ENCODE peak calls at places on chromosomes 2 and 18, in six cellular contexts. One of them, this sample, is unnamed.

GRCh38 chr2:223674998-223675609 is 72.9 kb upstream of the SCG2 start:
- DNase-seq in dorsolateral prefrontal cortex: no peak
- DNase-seq in right atrium auricular region: no peak
- DNase-seq in fibroblast of pulmonary artery: peak
- DNase-seq in endothelial cell: peak
- DNase-seq in AG04449: no peak
- DNase-seq in this sample: no peak

GRCh38 chr2:234251326-234252271 is 201.1 kb downstream of the SPP2 start:
- DNase-seq in dorsolateral prefrontal cortex: no peak
- DNase-seq in right atrium auricular region: no peak
- DNase-seq in fibroblast of pulmonary artery: peak
- DNase-seq in AG04449: peak
- DNase-seq in endothelial cell: no peak
- DNase-seq in this sample: no peak

GRCh38 chr2:235212501-235212900 is 260.7 kb downstream of the SH3BP4 start:
- DNase-seq in dorsolateral prefrontal cortex: no peak
- DNase-seq in endothelial cell: no peak
- DNase-seq in AG04449: no peak
- DNase-seq in fibroblast of pulmonary artery: no peak
- DNase-seq in right atrium auricular region: no peak
- DNase-seq in this sample: no peak

GRCh38 chr2:172693529-172694185 is 42.0 kb upstream of the RAPGEF4 start:
- DNase-seq in dorsolateral prefrontal cortex: no peak
- DNase-seq in AG04449: no peak
- DNase-seq in endothelial cell: no peak
- DNase-seq in fibroblast of pulmonary artery: peak
- DNase-seq in right atrium auricular region: no peak
- DNase-seq in this sample: no peak

GRCh38 chr2:98849113-98849512 is 86.9 kb downstream of the CRACDL start:
- DNase-seq in dorsolateral prefrontal cortex: no peak
- DNase-seq in endothelial cell: no peak
- DNase-seq in fibroblast of pulmonary artery: no peak
- DNase-seq in AG04449: no peak
- DNase-seq in right atrium auricular region: no peak
- DNase-seq in this sample: no peak

GRCh38 chr2:82790277-82791021 is 1668.6 kb downstream of the SUCLG1 start:
- DNase-seq in endothelial cell: no peak
- DNase-seq in dorsolateral prefrontal cortex: no peak
- DNase-seq in fibroblast of pulmonary artery: peak
- DNase-seq in AG04449: peak
- DNase-seq in right atrium auricular region: no peak
- DNase-seq in this sample: no peak

GRCh38 chr2:32732135-32732534 is 104.3 kb downstream of the TTC27 start:
- DNase-seq in dorsolateral prefrontal cortex: no peak
- DNase-seq in AG04449: no peak
- DNase-seq in right atrium auricular region: no peak
- DNase-seq in endothelial cell: no peak
- DNase-seq in fibroblast of pulmonary artery: no peak
- DNase-seq in this sample: no peak

GRCh38 chr2:25838152-25838756 is 40.0 kb downstream of the ASXL2 start:
- DNase-seq in right atrium auricular region: no peak
- DNase-seq in AG04449: no peak
- DNase-seq in endothelial cell: no peak
- DNase-seq in dorsolateral prefrontal cortex: no peak
- DNase-seq in fibroblast of pulmonary artery: no peak
- DNase-seq in this sample: no peak

GRCh38 chr2:30705711-30706533 is 101.3 kb downstream of the CAPN13 start:
- DNase-seq in dorsolateral prefrontal cortex: no peak
- DNase-seq in right atrium auricular region: no peak
- DNase-seq in AG04449: no peak
- DNase-seq in endothelial cell: no peak
- DNase-seq in fibroblast of pulmonary artery: no peak
- DNase-seq in this sample: no peak

GRCh38 chr2:151840216-151840691 is 12.0 kb upstream of the ARL5A start:
- DNase-seq in right atrium auricular region: no peak
- DNase-seq in endothelial cell: no peak
- DNase-seq in dorsolateral prefrontal cortex: no peak
- DNase-seq in fibroblast of pulmonary artery: no peak
- DNase-seq in AG04449: no peak
- DNase-seq in this sample: peak

GRCh38 chr2:2018713-2019410 is 274.5 kb upstream of the PXDN start:
- DNase-seq in fibroblast of pulmonary artery: no peak
- DNase-seq in dorsolateral prefrontal cortex: no peak
- DNase-seq in right atrium auricular region: peak
- DNase-seq in AG04449: no peak
- DNase-seq in endothelial cell: no peak
- DNase-seq in this sample: no peak

GRCh38 chr2:101106453-101107181 is 44.6 kb downstream of the TBC1D8 start:
- DNase-seq in right atrium auricular region: no peak
- DNase-seq in fibroblast of pulmonary artery: no peak
- DNase-seq in dorsolateral prefrontal cortex: no peak
- DNase-seq in endothelial cell: no peak
- DNase-seq in AG04449: no peak
- DNase-seq in this sample: no peak

GRCh38 chr2:111028720-111029119 is 92.0 kb upstream of the BCL2L11 start:
- DNase-seq in dorsolateral prefrontal cortex: no peak
- DNase-seq in AG04449: no peak
- DNase-seq in endothelial cell: no peak
- DNase-seq in fibroblast of pulmonary artery: peak
- DNase-seq in right atrium auricular region: peak
- DNase-seq in this sample: no peak

GRCh38 chr2:3025984-3026383 is 351.6 kb downstream of the EIPR1 start:
- DNase-seq in endothelial cell: no peak
- DNase-seq in fibroblast of pulmonary artery: no peak
- DNase-seq in AG04449: no peak
- DNase-seq in right atrium auricular region: no peak
- DNase-seq in dorsolateral prefrontal cortex: no peak
- DNase-seq in this sample: no peak

GRCh38 chr2:38728694-38729093 is 22.5 kb downstream of the SRSF7 start:
- DNase-seq in AG04449: no peak
- DNase-seq in right atrium auricular region: no peak
- DNase-seq in fibroblast of pulmonary artery: no peak
- DNase-seq in dorsolateral prefrontal cortex: no peak
- DNase-seq in endothelial cell: no peak
- DNase-seq in this sample: no peak

GRCh38 chr18:24995056-24995455 is 356.9 kb downstream of the ZNF521 start:
- DNase-seq in dorsolateral prefrontal cortex: no peak
- DNase-seq in right atrium auricular region: no peak
- DNase-seq in endothelial cell: no peak
- DNase-seq in AG04449: no peak
- DNase-seq in fibroblast of pulmonary artery: no peak
- DNase-seq in this sample: no peak

GRCh38 chr2:209426432-209426831 is 2.6 kb downstream of the MAP2 start:
- DNase-seq in endothelial cell: no peak
- DNase-seq in dorsolateral prefrontal cortex: no peak
- DNase-seq in fibroblast of pulmonary artery: peak
- DNase-seq in right atrium auricular region: no peak
- DNase-seq in AG04449: no peak
- DNase-seq in this sample: no peak

GRCh38 chr2:56680971-56681631 is 497.3 kb downstream of the CCDC85A start:
- DNase-seq in AG04449: no peak
- DNase-seq in dorsolateral prefrontal cortex: no peak
- DNase-seq in fibroblast of pulmonary artery: peak
- DNase-seq in right atrium auricular region: no peak
- DNase-seq in endothelial cell: no peak
- DNase-seq in this sample: no peak

GRCh38 chr2:35548171-35548570 is 807.4 kb upstream of the CRIM1 start:
- DNase-seq in right atrium auricular region: no peak
- DNase-seq in dorsolateral prefrontal cortex: no peak
- DNase-seq in fibroblast of pulmonary artery: peak
- DNase-seq in AG04449: peak
- DNase-seq in endothelial cell: no peak
- DNase-seq in this sample: no peak

GRCh38 chr2:70921839-70922590 is 13.7 kb upstream of the ATP6V1B1 start:
- DNase-seq in right atrium auricular region: no peak
- DNase-seq in AG04449: no peak
- DNase-seq in endothelial cell: no peak
- DNase-seq in dorsolateral prefrontal cortex: no peak
- DNase-seq in fibroblast of pulmonary artery: peak
- DNase-seq in this sample: no peak

GRCh38 chr2:241257419-241258032 is 57.9 kb downstream of the HDLBP start:
- DNase-seq in right atrium auricular region: no peak
- DNase-seq in dorsolateral prefrontal cortex: no peak
- DNase-seq in fibroblast of pulmonary artery: peak
- DNase-seq in endothelial cell: no peak
- DNase-seq in AG04449: no peak
- DNase-seq in this sample: no peak
- TF ChIP-seq CTCF in right atrium auricular region: no peak
- TF ChIP-seq CTCF in dorsolateral prefrontal cortex: no peak
- TF ChIP-seq CTCF in fibroblast of pulmonary artery: peak
- TF ChIP-seq CTCF in endothelial cell: no peak
- TF ChIP-seq CTCF in AG04449: no peak
- TF ChIP-seq CTCF in this sample: no peak

DNA sequence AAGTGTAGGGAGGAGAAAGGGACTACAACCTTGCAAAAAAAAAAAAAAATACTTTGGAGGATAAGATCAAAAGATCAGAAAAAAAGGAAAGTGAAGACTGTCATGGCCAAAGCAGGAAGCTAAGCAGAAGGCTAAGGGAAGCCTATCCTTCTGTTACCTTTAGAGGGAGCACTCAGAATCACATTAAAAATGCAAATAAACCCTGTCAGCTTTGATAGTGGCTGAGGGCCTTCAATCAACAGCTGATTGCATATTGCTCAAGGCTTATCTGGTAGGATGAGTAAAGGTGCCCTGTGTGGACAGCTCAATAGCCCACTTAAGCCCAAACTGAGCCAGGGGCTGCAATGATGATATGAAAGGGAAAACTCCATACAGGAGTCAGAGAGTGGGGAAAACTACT is 1021.2 kb downstream of the LRP1B start:
- DNase-seq in dorsolateral prefrontal cortex: no peak
- DNase-seq in endothelial cell: no peak
- DNase-seq in right atrium auricular region: no peak
- DNase-seq in AG04449: no peak
- DNase-seq in fibroblast of pulmonary artery: peak
- DNase-seq in this sample: no peak
- TF ChIP-seq CTCF in dorsolateral prefrontal cortex: no peak
- TF ChIP-seq CTCF in endothelial cell: no peak
- TF ChIP-seq CTCF in right atrium auricular region: no peak
- TF ChIP-seq CTCF in AG04449: no peak
- TF ChIP-seq CTCF in fibroblast of pulmonary artery: peak
- TF ChIP-seq CTCF in this sample: peak

GRCh38 chr2:62727259-62727867 is 21.9 kb downstream of the EHBP1 start:
- DNase-seq in AG04449: no peak
- DNase-seq in fibroblast of pulmonary artery: no peak
- DNase-seq in endothelial cell: no peak
- DNase-seq in right atrium auricular region: no peak
- DNase-seq in dorsolateral prefrontal cortex: no peak
- DNase-seq in this sample: no peak

GRCh38 chr2:62723253-62723652 is 17.7 kb downstream of the EHBP1 start:
- DNase-seq in right atrium auricular region: no peak
- DNase-seq in endothelial cell: no peak
- DNase-seq in fibroblast of pulmonary artery: no peak
- DNase-seq in AG04449: no peak
- DNase-seq in dorsolateral prefrontal cortex: no peak
- DNase-seq in this sample: no peak

GRCh38 chr2:62724106-62724505 is 18.6 kb downstream of the EHBP1 start:
- DNase-seq in right atrium auricular region: no peak
- DNase-seq in dorsolateral prefrontal cortex: no peak
- DNase-seq in endothelial cell: no peak
- DNase-seq in AG04449: peak
- DNase-seq in fibroblast of pulmonary artery: peak
- DNase-seq in this sample: no peak

GRCh38 chr2:62725712-62726055 is 20.2 kb downstream of the EHBP1 start:
- DNase-seq in fibroblast of pulmonary artery: no peak
- DNase-seq in right atrium auricular region: no peak
- DNase-seq in AG04449: no peak
- DNase-seq in endothelial cell: no peak
- DNase-seq in dorsolateral prefrontal cortex: no peak
- DNase-seq in this sample: no peak

GRCh38 chr2:62724886-62725711 is 19.6 kb downstream of the EHBP1 start:
- DNase-seq in right atrium auricular region: no peak
- DNase-seq in AG04449: no peak
- DNase-seq in dorsolateral prefrontal cortex: peak
- DNase-seq in endothelial cell: peak
- DNase-seq in fibroblast of pulmonary artery: no peak
- DNase-seq in this sample: no peak
- TF ChIP-seq CTCF in right atrium auricular region: no peak
- TF ChIP-seq CTCF in AG04449: no peak
- TF ChIP-seq CTCF in dorsolateral prefrontal cortex: no peak
- TF ChIP-seq CTCF in endothelial cell: peak
- TF ChIP-seq CTCF in fibroblast of pulmonary artery: peak
- TF ChIP-seq CTCF in this sample: peak

GRCh38 chr2:219279151-219279915 is at the start of gene DNAJB2:
- DNase-seq in endothelial cell: peak
- DNase-seq in fibroblast of pulmonary artery: peak
- DNase-seq in AG04449: peak
- DNase-seq in right atrium auricular region: peak
- DNase-seq in dorsolateral prefrontal cortex: peak
- DNase-seq in this sample: peak
- TF ChIP-seq CTCF in endothelial cell: no peak
- TF ChIP-seq CTCF in fibroblast of pulmonary artery: no peak
- TF ChIP-seq CTCF in AG04449: peak
- TF ChIP-seq CTCF in right atrium auricular region: no peak
- TF ChIP-seq CTCF in dorsolateral prefrontal cortex: no peak
- TF ChIP-seq CTCF in this sample: peak

GRCh38 chr2:232228332-232228731 is 150.2 kb upstream of the ALPP start:
- DNase-seq in fibroblast of pulmonary artery: no peak
- DNase-seq in right atrium auricular region: no peak
- DNase-seq in dorsolateral prefrontal cortex: no peak
- DNase-seq in endothelial cell: no peak
- DNase-seq in AG04449: no peak
- DNase-seq in this sample: no peak

GRCh38 chr2:232229917-232230310 is 148.6 kb upstream of the ALPP start:
- DNase-seq in right atrium auricular region: no peak
- DNase-seq in dorsolateral prefrontal cortex: no peak
- DNase-seq in endothelial cell: no peak
- DNase-seq in AG04449: no peak
- DNase-seq in fibroblast of pulmonary artery: peak
- DNase-seq in this sample: no peak

GRCh38 chr2:232229296-232229916 is 149.1 kb upstream of the ALPP start:
- DNase-seq in dorsolateral prefrontal cortex: no peak
- DNase-seq in fibroblast of pulmonary artery: peak
- DNase-seq in AG04449: no peak
- DNase-seq in right atrium auricular region: no peak
- DNase-seq in endothelial cell: no peak
- DNase-seq in this sample: no peak

GRCh38 chr2:232231514-232231913 is 147.0 kb upstream of the ALPP start:
- DNase-seq in AG04449: no peak
- DNase-seq in endothelial cell: no peak
- DNase-seq in fibroblast of pulmonary artery: no peak
- DNase-seq in right atrium auricular region: no peak
- DNase-seq in dorsolateral prefrontal cortex: no peak
- DNase-seq in this sample: no peak

GRCh38 chr2:232230557-232230956 is 148.0 kb upstream of the ALPP start:
- DNase-seq in AG04449: no peak
- DNase-seq in dorsolateral prefrontal cortex: no peak
- DNase-seq in endothelial cell: peak
- DNase-seq in right atrium auricular region: no peak
- DNase-seq in fibroblast of pulmonary artery: peak
- DNase-seq in this sample: no peak
- TF ChIP-seq CTCF in AG04449: peak
- TF ChIP-seq CTCF in dorsolateral prefrontal cortex: no peak
- TF ChIP-seq CTCF in endothelial cell: no peak
- TF ChIP-seq CTCF in right atrium auricular region: no peak
- TF ChIP-seq CTCF in fibroblast of pulmonary artery: peak
- TF ChIP-seq CTCF in this sample: peak

DNA sequence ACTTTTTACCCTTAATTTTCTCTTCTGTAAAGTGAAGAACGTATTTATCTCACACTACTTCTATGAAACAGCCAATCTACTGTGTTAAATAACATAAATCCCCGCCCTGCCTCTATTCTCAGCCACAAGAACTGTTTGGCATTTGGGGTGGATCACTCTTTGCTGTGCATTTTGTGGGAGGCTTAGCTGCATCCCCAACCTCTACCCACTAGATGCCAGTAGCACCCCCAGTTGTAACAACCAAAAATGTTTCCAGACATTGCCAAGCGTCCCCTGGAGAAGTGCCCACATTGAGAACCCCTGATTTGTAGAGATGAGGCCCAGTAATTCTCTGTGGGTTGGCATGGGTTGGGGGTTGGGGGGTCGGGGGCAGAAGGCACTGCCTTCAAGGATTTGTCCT is 94.7 kb upstream of the BOD1L2 start:
- DNase-seq in fibroblast of pulmonary artery: no peak
- DNase-seq in AG04449: no peak
- DNase-seq in dorsolateral prefrontal cortex: no peak
- DNase-seq in endothelial cell: no peak
- DNase-seq in right atrium auricular region: no peak
- DNase-seq in this sample: peak
- TF ChIP-seq CTCF in fibroblast of pulmonary artery: no peak
- TF ChIP-seq CTCF in AG04449: no peak
- TF ChIP-seq CTCF in dorsolateral prefrontal cortex: no peak
- TF ChIP-seq CTCF in endothelial cell: no peak
- TF ChIP-seq CTCF in right atrium auricular region: no peak
- TF ChIP-seq CTCF in this sample: peak